ENCODE peak calls at places on chromosome 3, in eight cellular contexts. R is A172, H is NAMALWA, V is Right ventricle myocardium superior, B is kidney, N is mucosa of gallbladder, D is frontal cortex, C is uterus. J is an unnamed sample.

GRCh38 chr3:13827256-13827655 is 52.6 kb downstream of the WNT7A start:
- DNase-seq in R (no peak), H (no peak), V (no peak), B (peak), N (peak), D (no peak), C (no peak), J (no peak)

GRCh38 chr3:195133462-195133861 is 137.5 kb downstream of the XXYLT1 start:
- DNase-seq in R (no peak), H (no peak), V (peak), B (no peak), N (no peak), D (peak), C (peak), J (no peak)

GRCh38 chr3:159928071-159928491 is 60.6 kb upstream of the IL12A start:
- DNase-seq in R (peak), H (no peak), V (no peak), B (no peak), N (no peak), D (no peak), C (no peak), J (no peak)

GRCh38 chr3:155946178-155946577 is 75.7 kb downstream of the GMPS start:
- DNase-seq in R (peak), H (no peak), V (no peak), B (no peak), N (no peak), D (no peak), C (no peak), J (no peak)

GRCh38 chr3:119161240-119161639 is 12.2 kb upstream of the UPK1B start:
- DNase-seq in R (no peak), H (no peak), V (no peak), B (no peak), N (no peak), D (no peak), C (no peak), J (no peak)

GRCh38 chr3:55481067-55481917 is 5.8 kb downstream of the WNT5A start:
- DNase-seq in R (no peak), H (no peak), V (peak), B (peak), N (no peak), D (no peak), C (peak), J (no peak)

GRCh38 chr3:47663630-47664240 is 85.1 kb upstream of the CSPG5 start:
- DNase-seq in R (no peak), H (no peak), V (no peak), B (no peak), N (no peak), D (no peak), C (no peak), J (no peak)

GRCh38 chr3:111076732-111077131 is 5.1 kb downstream of the NECTIN3 start:
- DNase-seq in R (no peak), H (no peak), V (no peak), B (no peak), N (no peak), D (no peak), C (no peak), J (no peak)

GRCh38 chr3:150733936-150734794 is 28.8 kb downstream of the SIAH2 start:
- DNase-seq in R (no peak), H (no peak), V (no peak), B (no peak), N (no peak), D (no peak), C (no peak), J (no peak)

GRCh38 chr3:66419053-66419440 is 81.8 kb downstream of the LRIG1 start:
- DNase-seq in R (no peak), H (no peak), V (no peak), B (no peak), N (no peak), D (no peak), C (no peak), J (no peak)

GRCh38 chr3:64494530-64494929 is 193.3 kb downstream of the ADAMTS9 start:
- DNase-seq in R (no peak), H (no peak), V (no peak), B (no peak), N (no peak), D (no peak), C (no peak), J (no peak)

GRCh38 chr3:30692498-30693130 is 86.2 kb downstream of the TGFBR2 start:
- DNase-seq in R (no peak), H (no peak), V (no peak), B (no peak), N (no peak), D (no peak), C (no peak), J (no peak)

GRCh38 chr3:188000361-188000861 is 153.5 kb upstream of the LPP start:
- DNase-seq in R (no peak), H (peak), V (no peak), B (no peak), N (peak), D (no peak), C (no peak), J (no peak)

GRCh38 chr3:127324913-127325629 is 37.2 kb upstream of the PRR20G start:
- DNase-seq in R (no peak), H (no peak), V (no peak), B (no peak), N (no peak), D (no peak), C (no peak), J (no peak)

GRCh38 chr3:138493804-138494606 is 59.6 kb downstream of the ESYT3 start:
- DNase-seq in R (peak), H (no peak), V (no peak), B (no peak), N (no peak), D (no peak), C (no peak), J (no peak)

GRCh38 chr3:127157181-127157828 is 35.6 kb upstream of the PRR23E start:
- DNase-seq in R (no peak), H (no peak), V (no peak), B (no peak), N (no peak), D (no peak), C (no peak), J (no peak)

GRCh38 chr3:9826815-9827574 is 16.8 kb downstream of the RPUSD3 start:
- DNase-seq in R (peak), H (peak), V (no peak), B (no peak), N (no peak), D (no peak), C (no peak), J (no peak)

GRCh38 chr3:183252973-183253363 is at the start of gene B3GNT5:
- DNase-seq in R (peak), H (no peak), V (peak), B (peak), N (peak), D (no peak), C (peak), J (no peak)